ENCODE peak calls at places on chromosome 9, in four cellular contexts. H, U, L and P are unnamed samples.

GRCh38 chr9:13388157-13388556 is 108.7 kb upstream of the MPDZ start:
- DNase-seq in H (no peak), U (no peak), L (no peak), P (no peak)

GRCh38 chr9:136617746-136618577 is 44.8 kb upstream of the EGFL7 start:
- DNase-seq in H (no peak), U (no peak), L (no peak), P (peak)

GRCh38 chr9:26744362-26744965 is 148.1 kb downstream of the CAAP1 start:
- DNase-seq in H (no peak), U (no peak), L (peak), P (no peak)

GRCh38 chr9:14314929-14315753 is 1.2 kb upstream of the NFIB start:
- DNase-seq in H (no peak), U (peak), L (peak), P (no peak)

GRCh38 chr9:81420024-81420423 is 269.3 kb downstream of the TLE1 start:
- DNase-seq in H (no peak), U (no peak), L (no peak), P (no peak)

GRCh38 chr9:112110094-112110772 is 64.9 kb downstream of the SUSD1 start:
- DNase-seq in H (no peak), U (no peak), L (peak), P (no peak)

GRCh38 chr9:74570879-74571512 is 73.9 kb downstream of the RORB start:
- DNase-seq in H (no peak), U (peak), L (peak), P (no peak)

GRCh38 chr9:90018688-90019087 is 413.9 kb downstream of the GADD45G start:
- DNase-seq in H (no peak), U (no peak), L (no peak), P (no peak)

GRCh38 chr9:31389075-31389474 is 995.4 kb upstream of the ACO1 start:
- DNase-seq in H (no peak), U (no peak), L (no peak), P (no peak)

GRCh38 chr9:121038452-121039203 is 11.4 kb downstream of the C5 start:
- DNase-seq in H (no peak), U (no peak), L (no peak), P (no peak)

GRCh38 chr9:12783767-12784460 is 9.1 kb downstream of the LURAP1L start:
- DNase-seq in H (no peak), U (no peak), L (no peak), P (no peak)

GRCh38 chr9:124411514-124412227 is 3.6 kb downstream of the PSMB7 start:
- DNase-seq in H (no peak), U (no peak), L (no peak), P (no peak)

GRCh38 chr9:122206118-122207046 is 22.4 kb downstream of the LHX6 start:
- DNase-seq in H (no peak), U (no peak), L (no peak), P (no peak)

GRCh38 chr9:126248680-126249079 is 77.9 kb upstream of the MVB12B start:
- DNase-seq in H (no peak), U (no peak), L (no peak), P (no peak)

GRCh38 chr9:34256987-34257585 is 72.0 kb downstream of the KIF24 start:
- DNase-seq in H (no peak), U (no peak), L (no peak), P (no peak)

GRCh38 chr9:125538092-125538473 is 168.9 kb downstream of the MAPKAP1 start:
- DNase-seq in H (no peak), U (no peak), L (peak), P (no peak)

GRCh38 chr9:91044354-91044753 is 242.7 kb downstream of the SYK start:
- DNase-seq in H (no peak), U (no peak), L (no peak), P (no peak)

GRCh38 chr9:15722888-15723287 is 170.0 kb downstream of the CCDC171 start:
- DNase-seq in H (no peak), U (no peak), L (no peak), P (no peak)

GRCh38 chr9:22124263-22125011 is 115.3 kb upstream of the CDKN2B start:
- DNase-seq in H (no peak), U (no peak), L (no peak), P (no peak)

GRCh38 chr9:101027733-101028345 is 688 bp upstream of the PLPPR1 start:
- DNase-seq in H (no peak), U (no peak), L (peak), P (no peak)

GRCh38 chr9:89436963-89437625 is 60.8 kb downstream of the SEMA4D start:
- DNase-seq in H (no peak), U (no peak), L (no peak), P (no peak)

GRCh38 chr9:93298498-93299417 is 114.8 kb downstream of the WNK2 start:
- DNase-seq in H (no peak), U (peak), L (peak), P (no peak)

GRCh38 chr9:112241491-112241890 is 66.4 kb upstream of the SUSD1 start:
- DNase-seq in H (no peak), U (no peak), L (no peak), P (no peak)

GRCh38 chr9:27117489-27118135 is 8.6 kb downstream of the TEK start:
- DNase-seq in H (no peak), U (no peak), L (peak), P (no peak)

GRCh38 chr9:128892223-128892892 is 10.4 kb downstream of the LRRC8A start:
- DNase-seq in H (no peak), U (no peak), L (no peak), P (no peak)

GRCh38 chr9:105994970-105995369 is 300.6 kb downstream of the TMEM38B start:
- DNase-seq in H (no peak), U (no peak), L (no peak), P (no peak)

GRCh38 chr9:124497441-124497840 is 9.8 kb downstream of the NR5A1 start:
- DNase-seq in H (no peak), U (no peak), L (no peak), P (no peak)

GRCh38 chr9:110016340-110016739 is 191.6 kb downstream of the C9orf152 start:
- DNase-seq in H (no peak), U (peak), L (peak), P (no peak)

GRCh38 chr9:126915846-126916543 is 1.4 kb downstream of the RALGPS1 start:
- DNase-seq in H (no peak), U (no peak), L (peak), P (no peak)

GRCh38 chr9:85108806-85109205 is 439.3 kb downstream of the NTRK2 start:
- DNase-seq in H (no peak), U (no peak), L (no peak), P (no peak)

GRCh38 chr9:33290994-33291397 is 680 bp downstream of the NFX1 start:
- DNase-seq in H (no peak), U (no peak), L (peak), P (no peak)

GRCh38 chr9:75169623-75170022 is 81.3 kb downstream of the OSTF1 start:
- DNase-seq in H (no peak), U (no peak), L (no peak), P (no peak)

GRCh38 chr9:36802171-36802920 is 229.7 kb downstream of the MELK start:
- DNase-seq in H (no peak), U (no peak), L (no peak), P (no peak)

GRCh38 chr9:109444771-109445320 is 53.3 kb downstream of the PTPN3 start:
- DNase-seq in H (no peak), U (no peak), L (no peak), P (no peak)

GRCh38 chr9:84991506-84991855 is 322.0 kb downstream of the NTRK2 start:
- DNase-seq in H (no peak), U (no peak), L (no peak), P (no peak)

GRCh38 chr9:88197016-88197415 is 58.7 kb upstream of the SPATA31C2 start:
- DNase-seq in H (no peak), U (no peak), L (no peak), P (no peak)

GRCh38 chr9:124594215-124594614 is 87.0 kb upstream of the NR5A1 start:
- DNase-seq in H (no peak), U (no peak), L (no peak), P (no peak)

GRCh38 chr9:87678650-87679355 is 47.1 kb upstream of the CTSL start:
- DNase-seq in H (no peak), U (peak), L (peak), P (peak)

GRCh38 chr9:138024131-138024530 is 146.5 kb downstream of the CACNA1B start:
- DNase-seq in H (no peak), U (no peak), L (no peak), P (no peak)

GRCh38 chr9:136362450-136362784 is 1.1 kb downstream of the DNLZ start:
- DNase-seq in H (no peak), U (no peak), L (no peak), P (no peak)

GRCh38 chr9:99103909-99104458 is 929 bp upstream of the TGFBR1 start:
- DNase-seq in H (no peak), U (no peak), L (no peak), P (no peak)
- TF ChIP-seq POLR2AphosphoS5 in H (no peak), U (no peak), L (no peak), P (no peak)

DNA sequence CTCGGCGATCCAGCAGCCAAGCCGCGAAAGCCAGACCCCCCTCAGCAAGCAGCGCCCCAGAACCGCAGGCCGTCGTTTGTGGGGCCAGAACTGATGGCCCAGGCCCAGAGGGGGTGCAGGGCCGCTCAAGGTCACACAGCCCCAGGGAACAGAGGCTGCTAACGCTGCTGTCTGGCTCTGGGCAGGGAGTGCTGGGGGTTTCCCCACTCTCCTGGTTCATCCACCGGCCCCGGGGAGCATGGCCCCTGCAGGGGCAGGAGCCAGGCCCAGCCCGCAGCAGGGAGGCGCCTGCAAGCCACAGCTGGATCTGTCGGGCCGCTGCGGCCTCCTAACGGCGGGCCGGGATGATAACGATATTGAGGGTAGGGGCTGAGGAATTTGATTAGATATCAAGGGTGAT is 64.8 kb upstream of the IGFBPL1 start:
- DNase-seq in H (no peak), U (no peak), L (no peak), P (no peak)
- TF ChIP-seq TAF1 in H (no peak), U (no peak), L (no peak), P (no peak)

GRCh38 chr9:132201139-132201538 is 39.3 kb downstream of the NTNG2 start:
- DNase-seq in H (no peak), U (no peak), L (no peak), P (no peak)
- TF ChIP-seq POLR2AphosphoS5 in H (no peak), U (no peak), L (no peak), P (no peak)

GRCh38 chr9:2838356-2838983 is 5.4 kb downstream of the PUM3 start:
- DNase-seq in H (no peak), U (no peak), L (no peak), P (no peak)
- TF ChIP-seq TAF1 in H (no peak), U (no peak), L (no peak), P (no peak)

GRCh38 chr9:17024129-17024528 is 110.7 kb upstream of the CNTLN start:
- DNase-seq in H (no peak), U (no peak), L (no peak), P (no peak)
- TF ChIP-seq POLR2AphosphoS5 in H (no peak), U (no peak), L (no peak), P (no peak)

DNA sequence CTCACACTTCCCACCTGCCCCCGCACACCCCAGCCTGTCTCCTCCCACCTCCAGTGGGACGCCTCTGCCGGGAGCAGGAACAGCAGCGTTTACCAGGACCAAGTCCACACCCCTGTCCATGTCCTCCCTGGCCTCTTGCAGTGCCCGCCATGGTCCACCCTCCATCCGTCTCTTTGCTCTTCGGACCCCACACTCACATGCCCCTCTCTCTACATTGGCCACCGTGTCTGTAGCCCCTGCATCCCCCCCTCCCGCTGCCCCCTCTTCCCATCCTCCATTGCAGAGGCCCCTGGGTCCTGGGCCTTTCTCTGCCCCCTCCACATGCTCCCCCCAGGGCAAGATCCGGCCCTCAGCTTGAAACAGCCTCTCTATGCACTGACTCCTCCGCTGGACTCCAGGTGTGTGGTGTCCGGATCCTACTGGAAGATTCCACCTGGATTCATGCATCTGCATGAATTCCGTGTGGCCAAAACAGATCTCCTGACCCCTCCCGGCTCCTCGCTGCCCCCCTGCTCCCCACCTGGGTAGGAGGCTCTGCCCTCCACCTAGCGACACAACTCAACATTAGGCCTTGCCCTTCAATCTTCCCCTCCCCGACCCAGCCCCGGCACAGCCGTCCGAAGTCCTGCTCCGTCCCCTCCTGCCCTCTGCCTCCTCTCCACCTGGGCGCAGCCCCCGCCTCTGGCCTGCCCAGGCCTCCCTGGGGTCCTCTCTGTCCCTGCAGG is 168.5 kb downstream of the OLFM1 start:
- DNase-seq in H (no peak), U (no peak), L (no peak), P (no peak)
- TF ChIP-seq TAF1 in H (no peak), U (no peak), L (no peak), P (no peak)

GRCh38 chr9:107896544-107896943 is 407.0 kb upstream of the KLF4 start:
- DNase-seq in H (no peak), U (no peak), L (no peak), P (no peak)

GRCh38 chr9:107890921-107891465 is 401.4 kb upstream of the KLF4 start:
- DNase-seq in H (no peak), U (no peak), L (no peak), P (no peak)

GRCh38 chr9:107895524-107896001 is 406.0 kb upstream of the KLF4 start:
- DNase-seq in H (no peak), U (no peak), L (no peak), P (no peak)

GRCh38 chr9:107899961-107900330 is 410.4 kb upstream of the KLF4 start:
- DNase-seq in H (no peak), U (no peak), L (no peak), P (no peak)

GRCh38 chr9:107894572-107895261 is 405.1 kb upstream of the KLF4 start:
- DNase-seq in H (no peak), U (peak), L (no peak), P (no peak)
- TF ChIP-seq POLR2AphosphoS5 in H (no peak), U (peak), L (no peak), P (no peak)